ENCODE peak calls at places on chromosome X, in eight cellular contexts. D is ovary, U is lower lobe of right lung, K is endodermal cell, E is colonic mucosa, X is IMR-90, Y is hepatocyte, M is heart right ventricle. T is an unnamed sample.

GRCh38 chrX:12894074-12894691 is 12.2 kb upstream of the TLR8 start:
- DNase-seq in D (peak; percentile 49), U (peak; percentile 55), K (no peak), E (peak; percentile 40), X (peak; percentile 18), Y (peak; percentile 66), M (no peak), T (peak; percentile 38)

GRCh38 chrX:72018277-72019112 is 107.8 kb downstream of the NHSL2 start:
- DNase-seq in D (peak; percentile 92), U (peak; percentile 90), K (peak; percentile 92), E (peak; percentile 65), X (peak; percentile 90), Y (peak; percentile 92), M (peak; percentile 86), T (peak; percentile 82)

GRCh38 chrX:125757794-125758564 is 408.1 kb downstream of the DCAF12L2 start:
- DNase-seq in D (no peak), U (no peak), K (no peak), E (no peak), X (no peak), Y (no peak), M (peak; percentile 11), T (no peak)

GRCh38 chrX:150476183-150476699 is 92.2 kb upstream of the MTM1 start:
- DNase-seq in D (no peak), U (no peak), K (no peak), E (no peak), X (peak; percentile 62), Y (no peak), M (no peak), T (peak; percentile 78)

GRCh38 chrX:56232221-56233082 is at the start of gene KLF8:
- DNase-seq in D (peak; percentile 62), U (peak; percentile 69), K (peak; percentile 86), E (peak; percentile 71), X (no peak), Y (peak; percentile 58), M (peak; percentile 43), T (peak; percentile 43)

GRCh38 chrX:120769576-120770341 is 105.9 kb downstream of the CT47B1 start:
- DNase-seq in D (no peak), U (no peak), K (no peak), E (no peak), X (peak; percentile 19), Y (peak; percentile 31), M (no peak), T (peak; percentile 28)

GRCh38 chrX:149312936-149313432 is 192.1 kb downstream of the IDS start:
- DNase-seq in D (no peak), U (no peak), K (no peak), E (no peak), X (no peak), Y (no peak), M (no peak), T (no peak)

GRCh38 chrX:19747672-19748610 is 139.5 kb downstream of the SH3KBP1 start:
- DNase-seq in D (no peak), U (peak; percentile 39), K (no peak), E (no peak), X (no peak), Y (no peak), M (peak; percentile 15), T (no peak)

GRCh38 chrX:131747173-131747572 is 203.3 kb downstream of the OR13H1 start:
- DNase-seq in D (peak; percentile 77), U (no peak), K (no peak), E (peak; percentile 85), X (peak; percentile 90), Y (no peak), M (no peak), T (no peak)

GRCh38 chrX:136546369-136546768 is 14.4 kb downstream of the VGLL1 start:
- DNase-seq in D (no peak), U (no peak), K (no peak), E (no peak), X (no peak), Y (no peak), M (no peak), T (no peak)

GRCh38 chrX:36961590-36961989 is 46.6 kb upstream of the FAM47C start:
- DNase-seq in D (no peak), U (no peak), K (peak; percentile 49), E (no peak), X (no peak), Y (no peak), M (no peak), T (no peak)
- TF ChIP-seq CTCF in D (no peak), U (no peak), K (peak; percentile 59), E (no peak), X (no peak), Y (peak; percentile 28), M (no peak), T (no peak)

GRCh38 chrX:45747905-45748304 is 547.2 kb upstream of the DIPK2B start:
- DNase-seq in D (no peak), U (no peak), K (no peak), E (no peak), X (no peak), Y (no peak), M (no peak), T (no peak)

GRCh38 chrX:45750639-45751038 is 550.0 kb upstream of the DIPK2B start:
- DNase-seq in D (no peak), U (no peak), K (no peak), E (no peak), X (no peak), Y (no peak), M (no peak), T (no peak)

GRCh38 chrX:45751156-45751555 is 550.5 kb upstream of the DIPK2B start:
- DNase-seq in D (no peak), U (no peak), K (no peak), E (no peak), X (no peak), Y (no peak), M (no peak), T (no peak)

GRCh38 chrX:45748443-45748842 is 547.8 kb upstream of the DIPK2B start:
- DNase-seq in D (no peak), U (no peak), K (no peak), E (no peak), X (no peak), Y (no peak), M (no peak), T (no peak)

DNA sequence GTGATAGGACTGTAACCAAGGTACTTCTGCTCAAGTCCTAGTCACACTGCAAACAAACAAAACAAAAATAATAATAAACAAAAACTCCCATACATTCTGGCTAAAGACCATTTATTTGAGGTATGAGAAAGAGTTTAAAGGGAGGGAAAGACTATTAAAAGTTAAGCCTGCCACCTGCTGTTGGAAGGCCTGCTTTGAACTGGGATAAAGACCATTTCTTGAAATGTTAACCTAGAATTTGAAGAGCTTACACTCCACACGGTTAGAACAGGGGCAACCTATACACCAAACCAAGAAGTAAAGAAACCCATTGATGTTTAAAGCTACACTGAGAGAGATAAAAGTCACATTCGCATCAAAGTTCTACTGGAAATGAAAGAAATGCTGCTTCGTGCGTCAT is 548.7 kb upstream of the DIPK2B start:
- DNase-seq in D (no peak), U (no peak), K (no peak), E (no peak), X (no peak), Y (no peak), M (no peak), T (no peak)
- H3K36me3 ChIP-seq in D (no peaks in the 10 kb centered on the region), U (peaks cover 5% of the 10 kb centered on the region), K (peaks cover 12% of the 10 kb centered on the region), E (no peaks in the 10 kb centered on the region), X (peaks cover 29% of the 10 kb centered on the region), Y (no peaks in the 10 kb centered on the region), M (no peaks in the 10 kb centered on the region), T (no peaks in the 10 kb centered on the region)

DNA sequence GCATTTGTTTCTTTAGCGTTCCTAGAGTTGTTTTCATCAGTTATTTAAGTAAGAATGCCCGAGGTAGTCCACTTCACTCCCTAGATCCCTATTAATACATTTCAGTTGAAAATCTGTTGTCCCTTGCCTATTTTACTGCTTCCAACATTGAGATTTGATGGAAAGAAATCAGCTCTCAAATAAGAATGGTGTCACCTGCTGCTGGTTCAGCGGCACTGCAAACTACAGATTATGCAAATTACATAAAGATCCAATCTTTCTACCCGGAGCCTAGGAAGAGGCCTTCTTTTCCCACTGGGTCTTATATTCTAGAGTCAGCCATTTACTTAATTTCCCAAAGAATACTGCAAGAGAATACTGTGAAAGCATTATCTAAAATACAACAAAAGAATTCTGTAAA is 597.6 kb upstream of the MAGEB2 start:
- DNase-seq in D (no peak), U (no peak), K (no peak), E (no peak), X (no peak), Y (no peak), M (no peak), T (peak; percentile 12)
- TF ChIP-seq CTCF in D (no peak), U (no peak), K (peak; percentile 54), E (no peak), X (peak; percentile 12), Y (peak; percentile 20), M (no peak), T (peak; percentile 17)

GRCh38 chrX:154502989-154503388 is 12.6 kb upstream of the SLC10A3 start:
- DNase-seq in D (no peak), U (no peak), K (no peak), E (no peak), X (no peak), Y (no peak), M (no peak), T (no peak)
- H3K36me3 ChIP-seq in D (no peaks in the 10 kb centered on the region), U (peaks cover 17% of the 10 kb centered on the region), K (peaks cover 3% of the 10 kb centered on the region), E (no peaks in the 10 kb centered on the region), X (peaks cover 8% of the 10 kb centered on the region), Y (no peaks in the 10 kb centered on the region), M (peaks cover 16% of the 10 kb centered on the region), T (no peaks in the 10 kb centered on the region)

DNA sequence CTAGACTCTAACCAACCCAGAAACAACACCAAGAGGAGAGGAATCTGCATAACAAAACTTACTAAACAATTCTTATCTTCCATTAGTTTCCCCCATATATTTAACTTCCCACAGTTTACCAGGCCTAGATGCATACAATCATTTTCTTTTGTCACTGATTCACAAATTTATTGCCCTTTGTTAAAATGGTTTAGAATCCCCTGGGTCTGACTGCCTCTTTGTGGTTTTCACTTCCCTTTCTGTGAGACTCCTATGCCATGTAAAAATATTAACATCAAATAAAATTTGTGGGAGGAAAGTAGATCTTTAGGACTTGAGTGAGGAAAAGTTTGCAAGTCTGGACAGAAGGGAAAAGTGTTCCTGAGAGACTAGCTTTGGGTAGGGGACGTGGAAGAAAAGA is 393.8 kb upstream of the CNKSR2 start:
- DNase-seq in D (no peak), U (no peak), K (no peak), E (no peak), X (no peak), Y (no peak), M (no peak), T (no peak)
- TF ChIP-seq CTCF in D (no peak), U (no peak), K (no peak), E (no peak), X (no peak), Y (no peak), M (no peak), T (no peak)